ENCODE peak calls at places on chromosomes 16 and 17, in eight cellular contexts. One of them, this sample, is unnamed.

GRCh38 chr17:10735821-10736220 is 6.0 kb upstream of the TMEM220 start:
- DNase-seq in Right ventricle myocardium superior: no peak
- DNase-seq in left lobe of liver: no peak
- DNase-seq in lung microvascular endothelial cell: no peak
- DNase-seq in mucosa of gallbladder: no peak
- DNase-seq in CD8-positive, alpha-beta memory T cell: no peak
- DNase-seq in T-helper 17 cell: no peak
- DNase-seq in fibroblast of the conjunctiva: no peak
- DNase-seq in this sample: no peak

GRCh38 chr17:80544655-80545498 is at the start of gene RPTOR:
- DNase-seq in Right ventricle myocardium superior: peak
- DNase-seq in left lobe of liver: peak
- DNase-seq in lung microvascular endothelial cell: peak
- DNase-seq in mucosa of gallbladder: peak
- DNase-seq in CD8-positive, alpha-beta memory T cell: peak
- DNase-seq in T-helper 17 cell: peak
- DNase-seq in fibroblast of the conjunctiva: peak
- DNase-seq in this sample: peak

GRCh38 chr17:4540224-4541040 is 14.8 kb downstream of the MYBBP1A start:
- DNase-seq in Right ventricle myocardium superior: peak
- DNase-seq in left lobe of liver: no peak
- DNase-seq in lung microvascular endothelial cell: peak
- DNase-seq in mucosa of gallbladder: no peak
- DNase-seq in CD8-positive, alpha-beta memory T cell: no peak
- DNase-seq in T-helper 17 cell: no peak
- DNase-seq in fibroblast of the conjunctiva: no peak
- DNase-seq in this sample: peak

GRCh38 chr17:71334041-71334781 is 786.6 kb upstream of the SOX9 start:
- DNase-seq in Right ventricle myocardium superior: no peak
- DNase-seq in left lobe of liver: no peak
- DNase-seq in lung microvascular endothelial cell: no peak
- DNase-seq in mucosa of gallbladder: no peak
- DNase-seq in CD8-positive, alpha-beta memory T cell: no peak
- DNase-seq in T-helper 17 cell: no peak
- DNase-seq in fibroblast of the conjunctiva: peak
- DNase-seq in this sample: no peak

GRCh38 chr17:19877546-19877945 is 9.8 kb upstream of the ULK2 start:
- DNase-seq in Right ventricle myocardium superior: no peak
- DNase-seq in left lobe of liver: no peak
- DNase-seq in lung microvascular endothelial cell: no peak
- DNase-seq in mucosa of gallbladder: no peak
- DNase-seq in CD8-positive, alpha-beta memory T cell: no peak
- DNase-seq in T-helper 17 cell: no peak
- DNase-seq in fibroblast of the conjunctiva: no peak
- DNase-seq in this sample: no peak

GRCh38 chr16:56710181-56710737 is 19.7 kb upstream of the NUP93 start:
- DNase-seq in Right ventricle myocardium superior: no peak
- DNase-seq in left lobe of liver: no peak
- DNase-seq in lung microvascular endothelial cell: no peak
- DNase-seq in mucosa of gallbladder: no peak
- DNase-seq in CD8-positive, alpha-beta memory T cell: no peak
- DNase-seq in T-helper 17 cell: no peak
- DNase-seq in fibroblast of the conjunctiva: no peak
- DNase-seq in this sample: no peak

GRCh38 chr16:88570691-88571092 is 489 bp downstream of the ZC3H18 start:
- DNase-seq in Right ventricle myocardium superior: no peak
- DNase-seq in left lobe of liver: peak
- DNase-seq in lung microvascular endothelial cell: peak
- DNase-seq in mucosa of gallbladder: no peak
- DNase-seq in CD8-positive, alpha-beta memory T cell: peak
- DNase-seq in T-helper 17 cell: peak
- DNase-seq in fibroblast of the conjunctiva: no peak
- DNase-seq in this sample: no peak

GRCh38 chr17:19238167-19238505 is 970 bp downstream of the EPN2 start:
- DNase-seq in Right ventricle myocardium superior: peak
- DNase-seq in left lobe of liver: peak
- DNase-seq in lung microvascular endothelial cell: no peak
- DNase-seq in mucosa of gallbladder: no peak
- DNase-seq in CD8-positive, alpha-beta memory T cell: no peak
- DNase-seq in T-helper 17 cell: no peak
- DNase-seq in fibroblast of the conjunctiva: no peak
- DNase-seq in this sample: peak

GRCh38 chr16:20803192-20803560 is 3.1 kb downstream of the ERI2 start:
- DNase-seq in Right ventricle myocardium superior: no peak
- DNase-seq in left lobe of liver: no peak
- DNase-seq in lung microvascular endothelial cell: no peak
- DNase-seq in mucosa of gallbladder: no peak
- DNase-seq in CD8-positive, alpha-beta memory T cell: no peak
- DNase-seq in T-helper 17 cell: no peak
- DNase-seq in fibroblast of the conjunctiva: no peak
- DNase-seq in this sample: no peak

GRCh38 chr16:85483424-85483823 is 129.7 kb upstream of the GSE1 start:
- DNase-seq in Right ventricle myocardium superior: no peak
- DNase-seq in left lobe of liver: no peak
- DNase-seq in lung microvascular endothelial cell: no peak
- DNase-seq in mucosa of gallbladder: no peak
- DNase-seq in CD8-positive, alpha-beta memory T cell: no peak
- DNase-seq in T-helper 17 cell: no peak
- DNase-seq in fibroblast of the conjunctiva: no peak
- DNase-seq in this sample: no peak

GRCh38 chr17:79836952-79837887 is 2.0 kb downstream of the CBX4 start:
- DNase-seq in Right ventricle myocardium superior: peak
- DNase-seq in left lobe of liver: peak
- DNase-seq in lung microvascular endothelial cell: peak
- DNase-seq in mucosa of gallbladder: peak
- DNase-seq in CD8-positive, alpha-beta memory T cell: peak
- DNase-seq in T-helper 17 cell: no peak
- DNase-seq in fibroblast of the conjunctiva: no peak
- DNase-seq in this sample: peak

GRCh38 chr16:89383095-89384003 is 107.0 kb downstream of the ANKRD11 start:
- DNase-seq in Right ventricle myocardium superior: peak
- DNase-seq in left lobe of liver: peak
- DNase-seq in lung microvascular endothelial cell: no peak
- DNase-seq in mucosa of gallbladder: peak
- DNase-seq in CD8-positive, alpha-beta memory T cell: no peak
- DNase-seq in T-helper 17 cell: no peak
- DNase-seq in fibroblast of the conjunctiva: no peak
- DNase-seq in this sample: peak

GRCh38 chr16:86285421-86285820 is 224.9 kb upstream of the FOXF1 start:
- DNase-seq in Right ventricle myocardium superior: no peak
- DNase-seq in left lobe of liver: no peak
- DNase-seq in lung microvascular endothelial cell: no peak
- DNase-seq in mucosa of gallbladder: no peak
- DNase-seq in CD8-positive, alpha-beta memory T cell: no peak
- DNase-seq in T-helper 17 cell: no peak
- DNase-seq in fibroblast of the conjunctiva: no peak
- DNase-seq in this sample: no peak

GRCh38 chr16:69567031-69567680 is 1.4 kb downstream of the NFAT5 start:
- DNase-seq in Right ventricle myocardium superior: no peak
- DNase-seq in left lobe of liver: no peak
- DNase-seq in lung microvascular endothelial cell: peak
- DNase-seq in mucosa of gallbladder: peak
- DNase-seq in CD8-positive, alpha-beta memory T cell: no peak
- DNase-seq in T-helper 17 cell: no peak
- DNase-seq in fibroblast of the conjunctiva: no peak
- DNase-seq in this sample: no peak

GRCh38 chr17:80815151-80815561 is 176.5 kb upstream of the CHMP6 start:
- DNase-seq in Right ventricle myocardium superior: no peak
- DNase-seq in left lobe of liver: no peak
- DNase-seq in lung microvascular endothelial cell: no peak
- DNase-seq in mucosa of gallbladder: no peak
- DNase-seq in CD8-positive, alpha-beta memory T cell: no peak
- DNase-seq in T-helper 17 cell: no peak
- DNase-seq in fibroblast of the conjunctiva: no peak
- DNase-seq in this sample: peak

GRCh38 chr17:78890111-78890897 is 12.7 kb downstream of the CEP295NL start:
- DNase-seq in Right ventricle myocardium superior: peak
- DNase-seq in left lobe of liver: peak
- DNase-seq in lung microvascular endothelial cell: no peak
- DNase-seq in mucosa of gallbladder: peak
- DNase-seq in CD8-positive, alpha-beta memory T cell: no peak
- DNase-seq in T-helper 17 cell: no peak
- DNase-seq in fibroblast of the conjunctiva: no peak
- DNase-seq in this sample: peak

GRCh38 chr17:4673169-4673568 is 30.8 kb downstream of the PELP1 start:
- DNase-seq in Right ventricle myocardium superior: no peak
- DNase-seq in left lobe of liver: no peak
- DNase-seq in lung microvascular endothelial cell: no peak
- DNase-seq in mucosa of gallbladder: no peak
- DNase-seq in CD8-positive, alpha-beta memory T cell: no peak
- DNase-seq in T-helper 17 cell: no peak
- DNase-seq in fibroblast of the conjunctiva: no peak
- DNase-seq in this sample: no peak

GRCh38 chr17:46742539-46743270 is 75.8 kb downstream of the WNT3 start:
- DNase-seq in Right ventricle myocardium superior: no peak
- DNase-seq in left lobe of liver: no peak
- DNase-seq in lung microvascular endothelial cell: no peak
- DNase-seq in mucosa of gallbladder: peak
- DNase-seq in CD8-positive, alpha-beta memory T cell: no peak
- DNase-seq in T-helper 17 cell: no peak
- DNase-seq in fibroblast of the conjunctiva: peak
- DNase-seq in this sample: no peak

GRCh38 chr17:9987779-9988585 is 82.9 kb upstream of the RCVRN start:
- DNase-seq in Right ventricle myocardium superior: peak
- DNase-seq in left lobe of liver: no peak
- DNase-seq in lung microvascular endothelial cell: peak
- DNase-seq in mucosa of gallbladder: peak
- DNase-seq in CD8-positive, alpha-beta memory T cell: peak
- DNase-seq in T-helper 17 cell: no peak
- DNase-seq in fibroblast of the conjunctiva: peak
- DNase-seq in this sample: no peak

GRCh38 chr16:16021988-16022682 is 72.7 kb downstream of the ABCC1 start:
- DNase-seq in Right ventricle myocardium superior: peak
- DNase-seq in left lobe of liver: peak
- DNase-seq in lung microvascular endothelial cell: peak
- DNase-seq in mucosa of gallbladder: peak
- DNase-seq in CD8-positive, alpha-beta memory T cell: no peak
- DNase-seq in T-helper 17 cell: no peak
- DNase-seq in fibroblast of the conjunctiva: peak
- DNase-seq in this sample: peak

GRCh38 chr17:50062323-50063243 is 6.7 kb downstream of the ITGA3 start:
- DNase-seq in Right ventricle myocardium superior: peak
- DNase-seq in left lobe of liver: no peak
- DNase-seq in lung microvascular endothelial cell: no peak
- DNase-seq in mucosa of gallbladder: peak
- DNase-seq in CD8-positive, alpha-beta memory T cell: no peak
- DNase-seq in T-helper 17 cell: no peak
- DNase-seq in fibroblast of the conjunctiva: no peak
- DNase-seq in this sample: peak

GRCh38 chr16:11135167-11135973 is 120.6 kb downstream of the SOCS1 start:
- DNase-seq in Right ventricle myocardium superior: no peak
- DNase-seq in left lobe of liver: no peak
- DNase-seq in lung microvascular endothelial cell: no peak
- DNase-seq in mucosa of gallbladder: no peak
- DNase-seq in CD8-positive, alpha-beta memory T cell: no peak
- DNase-seq in T-helper 17 cell: no peak
- DNase-seq in fibroblast of the conjunctiva: peak
- DNase-seq in this sample: no peak

GRCh38 chr16:20743591-20743990 is 2.0 kb upstream of the THUMPD1 start:
- DNase-seq in Right ventricle myocardium superior: no peak
- DNase-seq in left lobe of liver: peak
- DNase-seq in lung microvascular endothelial cell: no peak
- DNase-seq in mucosa of gallbladder: no peak
- DNase-seq in CD8-positive, alpha-beta memory T cell: no peak
- DNase-seq in T-helper 17 cell: no peak
- DNase-seq in fibroblast of the conjunctiva: no peak
- DNase-seq in this sample: no peak

GRCh38 chr17:42918902-42919521 is 18.4 kb downstream of the G6PC1 start:
- DNase-seq in Right ventricle myocardium superior: no peak
- DNase-seq in left lobe of liver: no peak
- DNase-seq in lung microvascular endothelial cell: no peak
- DNase-seq in mucosa of gallbladder: no peak
- DNase-seq in CD8-positive, alpha-beta memory T cell: no peak
- DNase-seq in T-helper 17 cell: no peak
- DNase-seq in fibroblast of the conjunctiva: no peak
- DNase-seq in this sample: no peak

GRCh38 chr16:68951991-68952877 is 108.9 kb downstream of the TANGO6 start:
- DNase-seq in Right ventricle myocardium superior: no peak
- DNase-seq in left lobe of liver: no peak
- DNase-seq in lung microvascular endothelial cell: no peak
- DNase-seq in mucosa of gallbladder: no peak
- DNase-seq in CD8-positive, alpha-beta memory T cell: no peak
- DNase-seq in T-helper 17 cell: no peak
- DNase-seq in fibroblast of the conjunctiva: no peak
- DNase-seq in this sample: no peak

GRCh38 chr17:8466466-8466865 is 30.8 kb downstream of the NDEL1 start:
- DNase-seq in Right ventricle myocardium superior: no peak
- DNase-seq in left lobe of liver: no peak
- DNase-seq in lung microvascular endothelial cell: peak
- DNase-seq in mucosa of gallbladder: no peak
- DNase-seq in CD8-positive, alpha-beta memory T cell: no peak
- DNase-seq in T-helper 17 cell: no peak
- DNase-seq in fibroblast of the conjunctiva: no peak
- DNase-seq in this sample: no peak

GRCh38 chr17:6084226-6085161 is 14.3 kb downstream of the WSCD1 start:
- DNase-seq in Right ventricle myocardium superior: no peak
- DNase-seq in left lobe of liver: no peak
- DNase-seq in lung microvascular endothelial cell: no peak
- DNase-seq in mucosa of gallbladder: no peak
- DNase-seq in CD8-positive, alpha-beta memory T cell: no peak
- DNase-seq in T-helper 17 cell: no peak
- DNase-seq in fibroblast of the conjunctiva: no peak
- DNase-seq in this sample: no peak

GRCh38 chr16:65757064-65757463 is 609.4 kb upstream of the CDH5 start:
- DNase-seq in Right ventricle myocardium superior: no peak
- DNase-seq in left lobe of liver: no peak
- DNase-seq in lung microvascular endothelial cell: no peak
- DNase-seq in mucosa of gallbladder: no peak
- DNase-seq in CD8-positive, alpha-beta memory T cell: no peak
- DNase-seq in T-helper 17 cell: no peak
- DNase-seq in fibroblast of the conjunctiva: no peak
- DNase-seq in this sample: no peak